ENCODE peak calls at places on chromosomes 4 and X, in four cellular contexts. One of them, this sample, is unnamed.

GRCh38 chrX:155611302-155611701 is 1.4 kb downstream of the TMLHE start:
- DNase-seq in stimulated activated naive B cell treated with anti-CD40 and anti-IgM and Interleukin-4, amounts not matched to agents 10 μg/mL and 1 μg/mL and 100 μg/mL, for 72 hours: no peak
- DNase-seq in iris pigment epithelial cell: no peak
- DNase-seq in ovary: no peak
- DNase-seq in this sample: no peak

GRCh38 chrX:103562801-103563200 is 22.5 kb upstream of the TCEAL4 start:
- DNase-seq in stimulated activated naive B cell treated with anti-CD40 and anti-IgM and Interleukin-4, amounts not matched to agents 10 μg/mL and 1 μg/mL and 100 μg/mL, for 72 hours: no peak
- DNase-seq in iris pigment epithelial cell: peak
- DNase-seq in ovary: no peak
- DNase-seq in this sample: no peak

GRCh38 chrX:41695464-41695863 is 6.7 kb downstream of the GPR34 start:
- DNase-seq in stimulated activated naive B cell treated with anti-CD40 and anti-IgM and Interleukin-4, amounts not matched to agents 10 μg/mL and 1 μg/mL and 100 μg/mL, for 72 hours: no peak
- DNase-seq in iris pigment epithelial cell: peak
- DNase-seq in ovary: no peak
- DNase-seq in this sample: no peak

GRCh38 chr4:185665655-185666054 is 130.3 kb upstream of the PDLIM3 start:
- DNase-seq in stimulated activated naive B cell treated with anti-CD40 and anti-IgM and Interleukin-4, amounts not matched to agents 10 μg/mL and 1 μg/mL and 100 μg/mL, for 72 hours: no peak
- DNase-seq in iris pigment epithelial cell: no peak
- DNase-seq in ovary: no peak
- DNase-seq in this sample: no peak

GRCh38 chr4:81380364-81380853 is 91.3 kb downstream of the RASGEF1B start:
- DNase-seq in stimulated activated naive B cell treated with anti-CD40 and anti-IgM and Interleukin-4, amounts not matched to agents 10 μg/mL and 1 μg/mL and 100 μg/mL, for 72 hours: no peak
- DNase-seq in iris pigment epithelial cell: no peak
- DNase-seq in ovary: no peak
- DNase-seq in this sample: no peak

GRCh38 chr4:164212134-164212533 is 541.8 kb upstream of the SMIM31 start:
- DNase-seq in stimulated activated naive B cell treated with anti-CD40 and anti-IgM and Interleukin-4, amounts not matched to agents 10 μg/mL and 1 μg/mL and 100 μg/mL, for 72 hours: no peak
- DNase-seq in iris pigment epithelial cell: peak
- DNase-seq in ovary: no peak
- DNase-seq in this sample: no peak

GRCh38 chr4:101050836-101051205 is 296.5 kb downstream of the PPP3CA start:
- DNase-seq in stimulated activated naive B cell treated with anti-CD40 and anti-IgM and Interleukin-4, amounts not matched to agents 10 μg/mL and 1 μg/mL and 100 μg/mL, for 72 hours: no peak
- DNase-seq in iris pigment epithelial cell: no peak
- DNase-seq in ovary: no peak
- DNase-seq in this sample: no peak

GRCh38 chr4:103359900-103360299 is 161.8 kb upstream of the CENPE start:
- DNase-seq in stimulated activated naive B cell treated with anti-CD40 and anti-IgM and Interleukin-4, amounts not matched to agents 10 μg/mL and 1 μg/mL and 100 μg/mL, for 72 hours: no peak
- DNase-seq in iris pigment epithelial cell: no peak
- DNase-seq in ovary: no peak
- DNase-seq in this sample: no peak

GRCh38 chrX:8845060-8845459 is 43.9 kb upstream of the FAM9A start:
- DNase-seq in stimulated activated naive B cell treated with anti-CD40 and anti-IgM and Interleukin-4, amounts not matched to agents 10 μg/mL and 1 μg/mL and 100 μg/mL, for 72 hours: no peak
- DNase-seq in iris pigment epithelial cell: peak
- DNase-seq in ovary: no peak
- DNase-seq in this sample: no peak

GRCh38 chr4:56229947-56230346 is 157.3 kb downstream of the AASDH start:
- DNase-seq in stimulated activated naive B cell treated with anti-CD40 and anti-IgM and Interleukin-4, amounts not matched to agents 10 μg/mL and 1 μg/mL and 100 μg/mL, for 72 hours: no peak
- DNase-seq in iris pigment epithelial cell: no peak
- DNase-seq in ovary: no peak
- DNase-seq in this sample: no peak

GRCh38 chr4:184250795-184251679 is 33.4 kb upstream of the ENPP6 start:
- DNase-seq in stimulated activated naive B cell treated with anti-CD40 and anti-IgM and Interleukin-4, amounts not matched to agents 10 μg/mL and 1 μg/mL and 100 μg/mL, for 72 hours: no peak
- DNase-seq in iris pigment epithelial cell: peak
- DNase-seq in ovary: no peak
- DNase-seq in this sample: no peak

GRCh38 chr4:82372874-82373815 is 646 bp downstream of the HNRNPD start:
- DNase-seq in stimulated activated naive B cell treated with anti-CD40 and anti-IgM and Interleukin-4, amounts not matched to agents 10 μg/mL and 1 μg/mL and 100 μg/mL, for 72 hours: peak
- DNase-seq in iris pigment epithelial cell: peak
- DNase-seq in ovary: peak
- DNase-seq in this sample: peak

GRCh38 chr4:866761-867390 is 40.9 kb upstream of the CPLX1 start:
- DNase-seq in stimulated activated naive B cell treated with anti-CD40 and anti-IgM and Interleukin-4, amounts not matched to agents 10 μg/mL and 1 μg/mL and 100 μg/mL, for 72 hours: no peak
- DNase-seq in iris pigment epithelial cell: peak
- DNase-seq in ovary: no peak
- DNase-seq in this sample: no peak

GRCh38 chrX:49103637-49104036 is 19.9 kb downstream of the GPKOW start:
- DNase-seq in stimulated activated naive B cell treated with anti-CD40 and anti-IgM and Interleukin-4, amounts not matched to agents 10 μg/mL and 1 μg/mL and 100 μg/mL, for 72 hours: no peak
- DNase-seq in iris pigment epithelial cell: no peak
- DNase-seq in ovary: no peak
- DNase-seq in this sample: no peak

GRCh38 chr4:84499065-84499982 is at the start of gene NKX6-1:
- DNase-seq in stimulated activated naive B cell treated with anti-CD40 and anti-IgM and Interleukin-4, amounts not matched to agents 10 μg/mL and 1 μg/mL and 100 μg/mL, for 72 hours: no peak
- DNase-seq in iris pigment epithelial cell: peak
- DNase-seq in ovary: peak
- DNase-seq in this sample: peak

GRCh38 chrX:38850807-38851533 is 49.7 kb downstream of the MID1IP1 start:
- DNase-seq in stimulated activated naive B cell treated with anti-CD40 and anti-IgM and Interleukin-4, amounts not matched to agents 10 μg/mL and 1 μg/mL and 100 μg/mL, for 72 hours: no peak
- DNase-seq in iris pigment epithelial cell: no peak
- DNase-seq in ovary: no peak
- DNase-seq in this sample: no peak

GRCh38 chrX:132022863-132023116 is 312 bp upstream of the STK26 start:
- DNase-seq in stimulated activated naive B cell treated with anti-CD40 and anti-IgM and Interleukin-4, amounts not matched to agents 10 μg/mL and 1 μg/mL and 100 μg/mL, for 72 hours: no peak
- DNase-seq in iris pigment epithelial cell: no peak
- DNase-seq in ovary: no peak
- DNase-seq in this sample: no peak

GRCh38 chr4:147633113-147633512 is 15.9 kb downstream of the TMEM184C start:
- DNase-seq in stimulated activated naive B cell treated with anti-CD40 and anti-IgM and Interleukin-4, amounts not matched to agents 10 μg/mL and 1 μg/mL and 100 μg/mL, for 72 hours: no peak
- DNase-seq in iris pigment epithelial cell: peak
- DNase-seq in ovary: no peak
- DNase-seq in this sample: no peak

GRCh38 chr4:24853142-24853541 is 57.8 kb downstream of the SOD3 start:
- DNase-seq in stimulated activated naive B cell treated with anti-CD40 and anti-IgM and Interleukin-4, amounts not matched to agents 10 μg/mL and 1 μg/mL and 100 μg/mL, for 72 hours: no peak
- DNase-seq in iris pigment epithelial cell: peak
- DNase-seq in ovary: no peak
- DNase-seq in this sample: no peak

GRCh38 chrX:133523094-133523493 is 107.8 kb upstream of the GPC4 start:
- DNase-seq in stimulated activated naive B cell treated with anti-CD40 and anti-IgM and Interleukin-4, amounts not matched to agents 10 μg/mL and 1 μg/mL and 100 μg/mL, for 72 hours: no peak
- DNase-seq in iris pigment epithelial cell: no peak
- DNase-seq in ovary: no peak
- DNase-seq in this sample: no peak

GRCh38 chr4:84750260-84750955 is 167.5 kb downstream of the CDS1 start:
- DNase-seq in stimulated activated naive B cell treated with anti-CD40 and anti-IgM and Interleukin-4, amounts not matched to agents 10 μg/mL and 1 μg/mL and 100 μg/mL, for 72 hours: no peak
- DNase-seq in iris pigment epithelial cell: peak
- DNase-seq in ovary: no peak
- DNase-seq in this sample: no peak

GRCh38 chr4:71004281-71004851 is 10.9 kb downstream of the DCK start:
- DNase-seq in stimulated activated naive B cell treated with anti-CD40 and anti-IgM and Interleukin-4, amounts not matched to agents 10 μg/mL and 1 μg/mL and 100 μg/mL, for 72 hours: peak
- DNase-seq in iris pigment epithelial cell: no peak
- DNase-seq in ovary: no peak
- DNase-seq in this sample: no peak

GRCh38 chrX:134371133-134371532 is 88.8 kb upstream of the HPRT1 start:
- DNase-seq in stimulated activated naive B cell treated with anti-CD40 and anti-IgM and Interleukin-4, amounts not matched to agents 10 μg/mL and 1 μg/mL and 100 μg/mL, for 72 hours: no peak
- DNase-seq in iris pigment epithelial cell: no peak
- DNase-seq in ovary: no peak
- DNase-seq in this sample: no peak

GRCh38 chr4:190121759-190122158 is 51.8 kb upstream of the DUX4 start:
- DNase-seq in stimulated activated naive B cell treated with anti-CD40 and anti-IgM and Interleukin-4, amounts not matched to agents 10 μg/mL and 1 μg/mL and 100 μg/mL, for 72 hours: no peak
- DNase-seq in iris pigment epithelial cell: no peak
- DNase-seq in ovary: no peak
- DNase-seq in this sample: no peak

GRCh38 chr4:48247142-48247877 is 22.3 kb downstream of the TEC start:
- DNase-seq in stimulated activated naive B cell treated with anti-CD40 and anti-IgM and Interleukin-4, amounts not matched to agents 10 μg/mL and 1 μg/mL and 100 μg/mL, for 72 hours: no peak
- DNase-seq in iris pigment epithelial cell: peak
- DNase-seq in ovary: no peak
- DNase-seq in this sample: no peak

GRCh38 chr4:53905935-53906377 is 158.4 kb downstream of the CHIC2 start:
- DNase-seq in stimulated activated naive B cell treated with anti-CD40 and anti-IgM and Interleukin-4, amounts not matched to agents 10 μg/mL and 1 μg/mL and 100 μg/mL, for 72 hours: no peak
- DNase-seq in iris pigment epithelial cell: peak
- DNase-seq in ovary: peak
- DNase-seq in this sample: peak

GRCh38 chr4:76363556-76364290 is 57.2 kb downstream of the STBD1 start:
- DNase-seq in stimulated activated naive B cell treated with anti-CD40 and anti-IgM and Interleukin-4, amounts not matched to agents 10 μg/mL and 1 μg/mL and 100 μg/mL, for 72 hours: peak
- DNase-seq in iris pigment epithelial cell: peak
- DNase-seq in ovary: no peak
- DNase-seq in this sample: no peak

GRCh38 chr4:39648213-39648612 is 9.5 kb upstream of the SMIM14 start:
- DNase-seq in stimulated activated naive B cell treated with anti-CD40 and anti-IgM and Interleukin-4, amounts not matched to agents 10 μg/mL and 1 μg/mL and 100 μg/mL, for 72 hours: no peak
- DNase-seq in iris pigment epithelial cell: no peak
- DNase-seq in ovary: no peak
- DNase-seq in this sample: no peak

GRCh38 chr4:97496298-97496873 is 646.9 kb downstream of the STPG2 start:
- DNase-seq in stimulated activated naive B cell treated with anti-CD40 and anti-IgM and Interleukin-4, amounts not matched to agents 10 μg/mL and 1 μg/mL and 100 μg/mL, for 72 hours: no peak
- DNase-seq in iris pigment epithelial cell: peak
- DNase-seq in ovary: no peak
- DNase-seq in this sample: no peak

GRCh38 chr4:165294907-165295306 is 32.6 kb upstream of the MSMO1 start:
- DNase-seq in stimulated activated naive B cell treated with anti-CD40 and anti-IgM and Interleukin-4, amounts not matched to agents 10 μg/mL and 1 μg/mL and 100 μg/mL, for 72 hours: peak
- DNase-seq in iris pigment epithelial cell: no peak
- DNase-seq in ovary: no peak
- DNase-seq in this sample: no peak

GRCh38 chr4:115119804-115120352 is 6.5 kb upstream of the NDST4 start:
- DNase-seq in stimulated activated naive B cell treated with anti-CD40 and anti-IgM and Interleukin-4, amounts not matched to agents 10 μg/mL and 1 μg/mL and 100 μg/mL, for 72 hours: no peak
- DNase-seq in iris pigment epithelial cell: no peak
- DNase-seq in ovary: no peak
- DNase-seq in this sample: no peak

GRCh38 chr4:36292551-36293188 is 11.3 kb downstream of the DTHD1 start:
- DNase-seq in stimulated activated naive B cell treated with anti-CD40 and anti-IgM and Interleukin-4, amounts not matched to agents 10 μg/mL and 1 μg/mL and 100 μg/mL, for 72 hours: no peak
- DNase-seq in iris pigment epithelial cell: no peak
- DNase-seq in ovary: no peak
- DNase-seq in this sample: no peak

GRCh38 chr4:141654098-141654497 is 17.7 kb downstream of the IL15 start:
- DNase-seq in stimulated activated naive B cell treated with anti-CD40 and anti-IgM and Interleukin-4, amounts not matched to agents 10 μg/mL and 1 μg/mL and 100 μg/mL, for 72 hours: no peak
- DNase-seq in iris pigment epithelial cell: no peak
- DNase-seq in ovary: peak
- DNase-seq in this sample: no peak

GRCh38 chrX:72573158-72573511 is 492 bp upstream of the HDAC8 start:
- DNase-seq in stimulated activated naive B cell treated with anti-CD40 and anti-IgM and Interleukin-4, amounts not matched to agents 10 μg/mL and 1 μg/mL and 100 μg/mL, for 72 hours: no peak
- DNase-seq in iris pigment epithelial cell: no peak
- DNase-seq in ovary: no peak
- DNase-seq in this sample: no peak

GRCh38 chrX:53883196-53883595 is 161.1 kb downstream of the PHF8 start:
- DNase-seq in stimulated activated naive B cell treated with anti-CD40 and anti-IgM and Interleukin-4, amounts not matched to agents 10 μg/mL and 1 μg/mL and 100 μg/mL, for 72 hours: no peak
- DNase-seq in iris pigment epithelial cell: no peak
- DNase-seq in ovary: no peak
- DNase-seq in this sample: no peak

GRCh38 chr4:135949926-135950325 is 1582.4 kb downstream of the PCDH18 start:
- DNase-seq in stimulated activated naive B cell treated with anti-CD40 and anti-IgM and Interleukin-4, amounts not matched to agents 10 μg/mL and 1 μg/mL and 100 μg/mL, for 72 hours: no peak
- DNase-seq in iris pigment epithelial cell: no peak
- DNase-seq in ovary: no peak
- DNase-seq in this sample: no peak

GRCh38 chr4:73019462-73020047 is 50.0 kb downstream of the COX18 start:
- DNase-seq in stimulated activated naive B cell treated with anti-CD40 and anti-IgM and Interleukin-4, amounts not matched to agents 10 μg/mL and 1 μg/mL and 100 μg/mL, for 72 hours: no peak
- DNase-seq in iris pigment epithelial cell: peak
- DNase-seq in ovary: no peak
- DNase-seq in this sample: no peak

This sample was measured in esophagus muscularis mucosa.